ENCODE peak calls at places on chromosomes 13 and 19, in four cellular contexts. Z is endothelial cell of umbilical vein; I is left colon; G is naive thymus-derived CD8-positive, alpha-beta T cell. H is an unnamed sample.

GRCh38 chr13:88751994-88752393 is 1080.8 kb downstream of the SLITRK5 start:
- DNase-seq in G (no peak), I (no peak), Z (no peak), H (no peak)

GRCh38 chr19:49741210-49741844 is 21.8 kb downstream of the TSKS start:
- DNase-seq in G (no peak), Z (no peak), I (no peak), H (no peak)

GRCh38 chr19:38691938-38692457 is 44.5 kb downstream of the ACTN4 start:
- DNase-seq in G (no peak), I (no peak), Z (no peak), H (no peak)

GRCh38 chr19:37564624-37565369 is 29.8 kb downstream of the ZNF571 start:
- DNase-seq in I (no peak), Z (peak), G (no peak), H (no peak)

GRCh38 chr13:74922963-74923362 is 559.0 kb downstream of the TBC1D4 start:
- DNase-seq in I (no peak), G (no peak), Z (no peak), H (no peak)

GRCh38 chr19:5006201-5006600 is 37.3 kb downstream of the KDM4B start:
- DNase-seq in G (no peak), Z (no peak), I (no peak), H (no peak)

GRCh38 chr13:30880756-30881155 is 25.3 kb upstream of the MEDAG start:
- DNase-seq in I (no peak), G (no peak), Z (peak), H (no peak)

GRCh38 chr13:98041081-98041820 is 87.8 kb downstream of the IPO5 start:
- DNase-seq in I (no peak), G (no peak), Z (no peak), H (no peak)

GRCh38 chr19:6357995-6358394 is 3.3 kb upstream of the CLPP start:
- DNase-seq in I (no peak), G (no peak), Z (no peak), H (no peak)

GRCh38 chr13:75372923-75373841 is 108.8 kb downstream of the TBC1D4 start:
- DNase-seq in G (no peak), I (no peak), Z (no peak), H (no peak)

GRCh38 chr13:88544836-88545235 is 873.7 kb downstream of the SLITRK5 start:
- DNase-seq in G (no peak), I (no peak), Z (no peak), H (no peak)

GRCh38 chr13:99895428-99895998 is 76.1 kb downstream of the ZIC5 start:
- DNase-seq in G (no peak), I (peak), Z (peak), H (no peak)

GRCh38 chr19:29815231-29815630 is 3.4 kb downstream of the CCNE1 start:
- DNase-seq in G (no peak), Z (no peak), I (no peak), H (no peak)

GRCh38 chr19:36103040-36103626 is 7.8 kb upstream of the OVOL3 start:
- DNase-seq in G (no peak), Z (no peak), I (no peak), H (no peak)

GRCh38 chr13:35848868-35849644 is 282.1 kb downstream of the DCLK1 start:
- DNase-seq in Z (no peak), I (no peak), G (no peak), H (no peak)

GRCh38 chr13:27203854-27204253 is 32.2 kb upstream of the USP12 start:
- DNase-seq in Z (peak), G (no peak), I (no peak), H (no peak)

GRCh38 chr13:27043013-27043412 is 128.6 kb downstream of the USP12 start:
- DNase-seq in Z (peak), G (no peak), I (no peak), H (no peak)

GRCh38 chr13:113671066-113672001 is 4.3 kb downstream of the GRK1 start:
- DNase-seq in Z (no peak), G (no peak), I (peak), H (no peak)

GRCh38 chr19:6767357-6768235 is at the start of gene SH2D3A:
- DNase-seq in Z (peak), G (peak), I (peak), H (peak)

GRCh38 chr13:94020833-94021232 is 458.6 kb downstream of the DCT start:
- DNase-seq in G (no peak), Z (no peak), I (no peak), H (no peak)

GRCh38 chr13:30334663-30335386 is 27.5 kb upstream of the KATNAL1 start:
- DNase-seq in G (peak), Z (peak), I (no peak), H (peak)

GRCh38 chr19:18519962-18520847 is 1.7 kb downstream of the ELL start:
- DNase-seq in Z (peak), I (peak), G (peak), H (peak)

GRCh38 chr19:4506449-4507149 is 11.7 kb downstream of the PLIN4 start:
- DNase-seq in G (no peak), Z (peak), I (no peak), H (no peak)

GRCh38 chr19:32748497-32748896 is 28.9 kb downstream of the TDRD12 start:
- DNase-seq in G (peak), Z (no peak), I (no peak), H (no peak)